ENCODE peak calls at places on chromosomes 2 and 18, in five cellular contexts. S is K562, Y is prostate gland, R is HCT116, B is upper lobe of left lung. U is an unnamed sample.

GRCh38 chr18:8669571-8669970 is 35.8 kb upstream of the MTCL1 start:
- DNase-seq in S (no peak), Y (no peak), R (no peak), B (no peak), U (no peak)

GRCh38 chr2:113156278-113157107 is 17.3 kb upstream of the PSD4 start:
- DNase-seq in S (no peak), Y (no peak), R (peak; percentile 74), B (no peak), U (no peak)

GRCh38 chr18:49933530-49933929 is 120.2 kb upstream of the ACAA2 start:
- DNase-seq in S (no peak), Y (no peak), R (no peak), B (no peak), U (no peak)

GRCh38 chr18:62881509-62882016 is 166.2 kb downstream of the PHLPP1 start:
- DNase-seq in S (peak; percentile 24), Y (no peak), R (peak; percentile 79), B (peak; percentile 30), U (no peak)

GRCh38 chr2:121096611-121097010 is 188.4 kb downstream of the TFCP2L1 start:
- DNase-seq in S (no peak), Y (no peak), R (no peak), B (no peak), U (no peak)

GRCh38 chr2:207828361-207829057 is 58.8 kb upstream of the FZD5 start:
- DNase-seq in S (no peak), Y (no peak), R (no peak), B (no peak), U (no peak)

GRCh38 chr2:18440141-18440605 is 120.3 kb downstream of the RDH14 start:
- DNase-seq in S (no peak), Y (no peak), R (no peak), B (no peak), U (no peak)

GRCh38 chr2:16257001-16257724 is 316.8 kb downstream of the MYCN start:
- DNase-seq in S (no peak), Y (no peak), R (no peak), B (no peak), U (no peak)

GRCh38 chr18:58216071-58216471 is 172.0 kb downstream of the NEDD4L start:
- DNase-seq in S (no peak), Y (no peak), R (no peak), B (peak; percentile 70), U (no peak)

GRCh38 chr2:112636605-112637288 is 9.0 kb upstream of the SLC20A1 start:
- DNase-seq in S (no peak), Y (no peak), R (no peak), B (peak; percentile 21), U (no peak)

GRCh38 chr2:239431536-239431935 is 30.7 kb upstream of the HDAC4 start:
- DNase-seq in S (no peak), Y (no peak), R (no peak), B (no peak), U (no peak)

GRCh38 chr18:55448390-55448789 is 139.6 kb downstream of the TCF4 start:
- DNase-seq in S (no peak), Y (no peak), R (no peak), B (no peak), U (no peak)

GRCh38 chr2:65031341-65032015 is 24.7 kb upstream of the CEP68 start:
- DNase-seq in S (no peak), Y (peak; percentile 55), R (no peak), B (peak; percentile 31), U (no peak)

GRCh38 chr2:15636972-15637785 is 45.5 kb downstream of the DDX1 start:
- DNase-seq in S (peak; percentile 77), Y (peak; percentile 69), R (peak; percentile 23), B (peak; percentile 65), U (peak; percentile 30)

GRCh38 chr2:207725815-207726578 is 14.6 kb downstream of the CCNYL1 start:
- DNase-seq in S (no peak), Y (no peak), R (no peak), B (peak; percentile 62), U (no peak)

GRCh38 chr2:182068811-182069210 is 83.2 kb downstream of the PPP1R1C start:
- DNase-seq in S (no peak), Y (no peak), R (no peak), B (no peak), U (no peak)

GRCh38 chr2:182067393-182067792 is 81.7 kb downstream of the PPP1R1C start:
- DNase-seq in S (no peak), Y (no peak), R (no peak), B (no peak), U (no peak)

GRCh38 chr2:182064024-182064880 is 78.6 kb downstream of the PPP1R1C start:
- DNase-seq in S (no peak), Y (no peak), R (no peak), B (no peak), U (no peak)

GRCh38 chr2:182069416-182069815 is 83.8 kb downstream of the PPP1R1C start:
- DNase-seq in S (no peak), Y (no peak), R (no peak), B (no peak), U (no peak)

GRCh38 chr2:182066439-182067061 is 80.9 kb downstream of the PPP1R1C start:
- DNase-seq in S (no peak), Y (no peak), R (no peak), B (no peak), U (no peak)
- TF ChIP-seq POLR2AphosphoS5 in S (no peak), Y (no peak), R (no peak), B (no peak), U (no peak)

DNA sequence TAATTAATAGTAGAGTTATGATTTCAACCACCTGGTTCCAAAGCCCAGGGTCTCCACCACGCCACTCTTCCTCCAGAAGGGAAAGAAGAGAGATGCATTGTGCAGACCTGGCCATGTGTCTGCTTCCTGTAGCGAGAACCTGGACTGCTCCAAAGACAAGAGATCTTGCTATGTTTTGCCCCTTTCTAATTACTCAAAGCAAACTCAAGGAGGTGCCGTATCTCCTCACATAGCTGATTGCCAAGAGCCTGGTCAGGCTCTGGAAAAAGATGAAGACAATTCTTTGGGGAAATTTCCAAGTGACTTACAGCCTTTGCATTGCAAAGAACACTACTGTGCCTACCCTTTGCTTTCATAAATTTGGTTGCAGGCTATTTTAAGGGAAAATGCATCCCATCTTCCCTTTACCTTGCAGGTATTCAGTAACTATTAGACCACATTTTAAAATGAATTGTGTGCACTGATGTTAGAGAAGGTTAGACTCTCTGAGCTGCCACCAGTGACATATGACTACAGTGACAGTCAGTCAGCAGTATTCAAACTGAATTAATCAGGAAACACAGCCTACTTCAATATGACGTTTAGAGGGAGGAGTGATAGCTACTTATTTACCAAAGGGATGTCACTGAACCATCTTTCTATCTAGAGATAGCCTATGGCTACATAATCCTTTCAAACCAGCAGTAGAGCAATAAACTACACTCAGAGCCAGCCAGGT is 842.1 kb upstream of the FANCL start:
- DNase-seq in S (no peak), Y (no peak), R (no peak), B (no peak), U (no peak)
- TF ChIP-seq POLR2A in S (no peak), Y (no peak), R (no peak), B (no peak), U (no peak)

DNA sequence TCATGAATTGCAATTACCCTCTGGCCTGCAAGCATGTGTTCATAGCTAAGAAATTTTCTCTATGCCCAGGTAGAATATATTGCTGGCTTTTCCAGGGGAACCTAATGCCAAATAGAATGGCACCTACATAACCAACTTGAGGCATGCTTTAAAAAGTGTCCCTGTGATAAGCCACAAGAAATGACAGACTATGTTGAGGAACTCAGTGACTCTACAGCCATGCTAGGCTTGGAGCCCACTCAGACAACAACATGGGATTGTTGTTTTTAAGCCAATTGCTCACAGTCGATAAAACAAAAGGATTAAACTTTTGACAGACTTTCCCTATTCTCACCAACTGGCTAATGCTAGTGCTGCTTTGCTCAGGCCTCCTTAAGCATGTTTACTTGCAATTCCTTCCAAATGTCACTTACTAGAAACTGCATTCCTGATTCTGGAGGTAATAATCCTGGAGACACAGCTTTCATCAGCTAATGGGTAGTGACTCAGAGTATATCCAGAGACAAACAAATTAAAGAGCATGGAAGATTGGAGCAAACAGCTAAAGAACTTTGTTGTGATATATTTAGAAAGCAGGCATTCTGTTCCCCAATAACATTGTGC is 249.0 kb downstream of the SLC8A1 start:
- DNase-seq in S (no peak), Y (no peak), R (no peak), B (no peak), U (no peak)
- TF ChIP-seq POLR2AphosphoS5 in S (no peak), Y (no peak), R (no peak), B (no peak), U (no peak)

DNA sequence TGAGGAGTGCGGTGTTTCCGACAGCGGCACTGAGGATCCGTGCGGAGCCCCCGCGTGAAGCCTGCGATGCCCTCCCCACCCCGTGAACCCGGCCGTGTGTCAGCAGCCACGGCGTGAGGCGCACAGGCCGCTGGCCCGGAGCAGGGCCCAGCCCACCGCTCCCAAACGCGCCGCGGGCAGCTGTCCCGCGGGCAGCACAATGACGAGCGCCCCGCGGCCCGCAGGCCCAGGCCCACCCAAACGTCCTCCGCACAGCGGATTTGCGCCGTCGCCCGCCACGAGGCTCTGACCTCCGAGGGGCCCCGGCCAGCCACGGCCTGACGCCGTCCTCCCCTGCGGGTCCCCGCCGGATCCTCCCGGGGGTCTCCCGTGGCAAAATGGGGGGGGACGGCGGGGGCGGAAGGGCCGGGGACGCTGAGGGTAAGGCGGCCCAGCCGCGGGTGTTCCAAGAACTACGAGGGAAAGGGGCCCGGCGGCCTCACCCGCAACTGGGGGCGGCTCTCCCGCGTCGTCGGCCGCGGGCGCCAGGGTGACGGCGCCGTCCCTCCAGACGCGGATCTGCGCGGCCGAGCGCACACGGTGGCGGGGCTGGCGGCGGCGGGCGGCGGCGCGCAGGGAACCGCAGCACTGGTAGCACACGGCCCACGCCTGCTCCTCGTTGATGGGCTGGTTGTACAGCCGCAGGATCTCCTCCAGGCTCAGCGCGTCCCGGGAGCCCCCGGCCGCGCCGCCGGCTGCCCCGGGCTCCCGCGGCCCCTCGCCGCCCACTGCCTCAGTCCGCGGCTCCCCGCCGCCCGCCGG is 659 bp downstream of the SPIRE1 start:
- DNase-seq in S (peak; percentile 55), Y (peak; percentile 28), R (no peak), B (peak; percentile 42), U (peak; percentile 43)
- TF ChIP-seq POLR2A in S (no peak), Y (peak; percentile 47), R (no peak), B (no peak), U (no peak)

GRCh38 chr2:8867363-8867762 is 29.9 kb upstream of the KIDINS220 start:
- DNase-seq in S (no peak), Y (no peak), R (no peak), B (no peak), U (no peak)
- TF ChIP-seq POLR2AphosphoS5 in S (no peak), Y (no peak), R (no peak), B (no peak), U (no peak)

GRCh38 chr18:11981383-11981632 is at the start of gene IMPA2:
- DNase-seq in S (no peak), Y (no peak), R (no peak), B (no peak), U (no peak)
- TF ChIP-seq POLR2A in S (no peak), Y (peak; percentile 79), R (peak; percentile 50), B (peak; percentile 71), U (no peak)

GRCh38 chr2:181523756-181524155 is 66.6 kb downstream of the ITGA4 start:
- DNase-seq in S (no peak), Y (peak; percentile 34), R (no peak), B (no peak), U (no peak)

GRCh38 chr2:181515719-181516118 is 58.5 kb downstream of the ITGA4 start:
- DNase-seq in S (no peak), Y (no peak), R (no peak), B (no peak), U (no peak)

GRCh38 chr2:181516992-181517391 is 59.8 kb downstream of the ITGA4 start:
- DNase-seq in S (no peak), Y (no peak), R (no peak), B (no peak), U (no peak)

GRCh38 chr2:181517685-181518301 is 60.6 kb downstream of the ITGA4 start:
- DNase-seq in S (no peak), Y (peak; percentile 6), R (no peak), B (no peak), U (no peak)
- TF ChIP-seq POLR2AphosphoS5 in S (no peak), Y (peak; percentile 14), R (no peak), B (no peak), U (no peak)

GRCh38 chr2:41958775-41959174 is 89.0 kb upstream of the PKDCC start:
- DNase-seq in S (no peak), Y (no peak), R (no peak), B (no peak), U (no peak)
- TF ChIP-seq POLR2A in S (no peak), Y (no peak), R (no peak), B (no peak), U (no peak)

U was measured in GM12891.